ENCODE peak calls at places on chromosome 17, in four cellular contexts. I is GM12892, Q is stomach, B is Panc1. V is an unnamed sample.

GRCh38 chr17:39923836-39924690 is 3.3 kb downstream of the ORMDL3 start:
- DNase-seq in I (no peak), Q (no peak), B (no peak), V (no peak)

GRCh38 chr17:74373838-74374606 is 6.7 kb downstream of the GPR142 start:
- DNase-seq in I (no peak), Q (peak; percentile 42), B (no peak), V (no peak)

GRCh38 chr17:51398128-51398525 is 137.8 kb downstream of the UTP18 start:
- DNase-seq in I (no peak), Q (no peak), B (no peak), V (no peak)

GRCh38 chr17:41333836-41334235 is 16.8 kb downstream of the KRT33A start:
- DNase-seq in I (no peak), Q (no peak), B (no peak), V (no peak)

GRCh38 chr17:56593741-56594527 is 435 bp downstream of the NOG start:
- DNase-seq in I (peak; percentile 36), Q (peak; percentile 56), B (no peak), V (peak; percentile 40)

GRCh38 chr17:9837551-9838471 is 12.1 kb downstream of the GLP2R start:
- DNase-seq in I (no peak), Q (no peak), B (no peak), V (no peak)

GRCh38 chr17:38539386-38539785 is 66.4 kb downstream of the SRCIN1 start:
- DNase-seq in I (no peak), Q (no peak), B (no peak), V (no peak)

GRCh38 chr17:76897023-76897422 is 28.8 kb downstream of the MGAT5B start:
- DNase-seq in I (no peak), Q (no peak), B (no peak), V (no peak)

GRCh38 chr17:39852239-39852638 is 11.9 kb downstream of the IKZF3 start:
- DNase-seq in I (no peak), Q (no peak), B (no peak), V (no peak)

GRCh38 chr17:7704601-7705268 is at the start of gene EFNB3:
- DNase-seq in I (no peak), Q (no peak), B (no peak), V (no peak)
- TF ChIP-seq POLR2AphosphoS5 in I (no peak), Q (no peak), B (no peak), V (no peak)

GRCh38 chr17:79220715-79221291 is 146.2 kb downstream of the ENGASE start:
- DNase-seq in I (no peak), Q (no peak), B (no peak), V (no peak)
- TF ChIP-seq POLR2AphosphoS5 in I (no peak), Q (no peak), B (no peak), V (no peak)

DNA sequence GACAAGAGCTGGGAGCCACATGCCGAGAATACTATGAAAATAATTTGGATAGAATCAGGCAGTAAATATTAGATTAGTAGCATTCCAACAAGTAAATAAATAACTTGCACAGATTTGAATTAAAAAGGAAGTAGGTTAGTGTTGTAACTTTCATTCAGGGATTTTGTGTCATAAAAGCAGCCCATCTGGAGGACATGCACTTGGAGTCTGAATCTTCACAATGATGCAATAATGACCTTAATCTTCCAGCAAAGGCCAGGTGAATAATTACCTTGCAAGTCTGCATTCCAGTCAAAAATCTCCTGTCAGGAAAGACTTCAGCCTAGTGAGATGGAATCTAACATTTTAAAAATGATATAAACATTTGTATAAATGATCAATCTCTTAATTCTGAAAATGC is 518.1 kb downstream of the KCNJ2 start:
- DNase-seq in I (no peak), Q (no peak), B (no peak), V (no peak)
- TF ChIP-seq POLR2AphosphoS5 in I (no peak), Q (no peak), B (no peak), V (no peak)

DNA sequence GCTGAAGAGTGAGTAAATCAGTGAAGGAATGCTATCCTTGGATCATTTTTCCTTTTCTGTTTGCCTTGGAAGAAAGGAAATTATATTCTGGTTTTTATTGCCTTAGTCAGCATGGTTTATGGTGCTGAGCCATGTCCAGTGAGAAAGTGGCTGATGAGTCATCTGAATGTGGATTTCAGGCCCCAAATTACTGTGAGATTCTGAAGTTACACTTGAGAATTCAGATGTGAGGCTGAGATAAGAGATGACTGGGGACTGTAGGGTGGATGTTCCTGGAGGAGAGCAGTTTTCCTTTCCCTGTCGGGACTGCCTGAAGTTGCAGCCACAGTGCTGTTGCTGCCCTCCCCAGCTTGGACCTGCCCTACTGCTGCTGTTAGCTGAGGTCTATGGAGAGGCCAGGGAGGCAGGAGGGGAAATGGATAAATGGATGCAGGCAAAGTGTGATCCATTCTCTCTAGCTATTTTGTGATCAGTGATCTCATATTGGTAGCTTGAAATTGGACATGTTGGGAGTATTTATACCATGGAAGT is 4.2 kb upstream of the MAP3K14 start:
- DNase-seq in I (no peak), Q (no peak), B (peak; percentile 82), V (no peak)
- TF ChIP-seq POLR2AphosphoS5 in I (no peak), Q (no peak), B (peak; percentile 86), V (no peak)

GRCh38 chr17:49836111-49837030 is 11.5 kb downstream of the TAC4 start:
- DNase-seq in I (no peak), Q (peak; percentile 57), B (no peak), V (no peak)

GRCh38 chr17:49834118-49834743 is 13.6 kb downstream of the TAC4 start:
- DNase-seq in I (no peak), Q (no peak), B (no peak), V (no peak)

GRCh38 chr17:49830605-49831004 is 17.3 kb downstream of the TAC4 start:
- DNase-seq in I (no peak), Q (no peak), B (no peak), V (no peak)

GRCh38 chr17:49832840-49833599 is 14.8 kb downstream of the TAC4 start:
- DNase-seq in I (no peak), Q (no peak), B (no peak), V (no peak)

DNA sequence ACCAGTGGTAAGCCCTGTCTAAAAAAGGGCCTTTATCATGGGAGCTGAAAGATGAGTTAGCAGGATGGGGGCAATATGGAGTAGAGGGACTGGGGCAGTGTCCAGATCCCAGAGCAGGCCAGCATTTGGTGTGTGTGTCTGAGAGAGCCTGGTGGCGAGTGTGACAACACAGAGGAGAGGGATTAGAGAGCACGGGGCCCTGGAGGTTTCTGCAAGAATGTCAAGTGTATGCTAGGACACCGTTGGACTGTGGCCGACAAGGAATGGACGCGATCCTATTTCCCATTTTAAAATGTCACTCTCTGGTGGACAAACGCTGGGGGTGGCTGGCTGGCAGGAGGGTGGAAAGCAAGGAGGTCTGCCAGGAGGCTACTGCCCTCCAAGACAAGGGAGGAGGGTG is 12.4 kb downstream of the TAC4 start:
- DNase-seq in I (no peak), Q (no peak), B (no peak), V (no peak)
- TF ChIP-seq POLR2AphosphoS5 in I (no peak), Q (no peak), B (no peak), V (no peak)

GRCh38 chr17:57632294-57632693 is 112.8 kb downstream of the CCDC182 start:
- DNase-seq in I (no peak), Q (no peak), B (no peak), V (no peak)

GRCh38 chr17:57636985-57637667 is 108.0 kb downstream of the CCDC182 start:
- DNase-seq in I (no peak), Q (no peak), B (no peak), V (no peak)

GRCh38 chr17:57633236-57633635 is 111.9 kb downstream of the CCDC182 start:
- DNase-seq in I (no peak), Q (no peak), B (no peak), V (no peak)

GRCh38 chr17:57636274-57636673 is 108.8 kb downstream of the CCDC182 start:
- DNase-seq in I (no peak), Q (no peak), B (no peak), V (no peak)

GRCh38 chr17:57634713-57635465 is 110.2 kb downstream of the CCDC182 start:
- DNase-seq in I (no peak), Q (no peak), B (no peak), V (no peak)
- TF ChIP-seq POLR2AphosphoS5 in I (no peak), Q (no peak), B (no peak), V (no peak)

GRCh38 chr17:1474402-1475189 is 17.9 kb downstream of the MYO1C start:
- DNase-seq in I (peak; percentile 84), Q (no peak), B (no peak), V (no peak)
- TF ChIP-seq POLR2AphosphoS5 in I (peak; percentile 69), Q (no peak), B (no peak), V (no peak)

GRCh38 chr17:2211661-2212327 is 91.8 kb downstream of the SMG6 start:
- DNase-seq in I (no peak), Q (no peak), B (no peak), V (no peak)
- TF ChIP-seq POLR2AphosphoS5 in I (no peak), Q (no peak), B (no peak), V (no peak)

GRCh38 chr17:35872581-35872980 is 3.9 kb upstream of the HEATR9 start:
- DNase-seq in I (no peak), Q (no peak), B (no peak), V (no peak)

GRCh38 chr17:35879748-35880654 is at the start of gene CCL5:
- DNase-seq in I (peak; percentile 69), Q (no peak), B (no peak), V (peak; percentile 63)

GRCh38 chr17:35877345-35878029 is 2.7 kb downstream of the CCL5 start:
- DNase-seq in I (no peak), Q (no peak), B (no peak), V (no peak)

GRCh38 chr17:35875439-35876139 is 4.6 kb downstream of the CCL5 start:
- DNase-seq in I (no peak), Q (no peak), B (no peak), V (no peak)

GRCh38 chr17:35878361-35878760 is 1.8 kb downstream of the CCL5 start:
- DNase-seq in I (no peak), Q (no peak), B (no peak), V (no peak)
- TF ChIP-seq POLR2AphosphoS5 in I (no peak), Q (no peak), B (no peak), V (no peak)

DNA sequence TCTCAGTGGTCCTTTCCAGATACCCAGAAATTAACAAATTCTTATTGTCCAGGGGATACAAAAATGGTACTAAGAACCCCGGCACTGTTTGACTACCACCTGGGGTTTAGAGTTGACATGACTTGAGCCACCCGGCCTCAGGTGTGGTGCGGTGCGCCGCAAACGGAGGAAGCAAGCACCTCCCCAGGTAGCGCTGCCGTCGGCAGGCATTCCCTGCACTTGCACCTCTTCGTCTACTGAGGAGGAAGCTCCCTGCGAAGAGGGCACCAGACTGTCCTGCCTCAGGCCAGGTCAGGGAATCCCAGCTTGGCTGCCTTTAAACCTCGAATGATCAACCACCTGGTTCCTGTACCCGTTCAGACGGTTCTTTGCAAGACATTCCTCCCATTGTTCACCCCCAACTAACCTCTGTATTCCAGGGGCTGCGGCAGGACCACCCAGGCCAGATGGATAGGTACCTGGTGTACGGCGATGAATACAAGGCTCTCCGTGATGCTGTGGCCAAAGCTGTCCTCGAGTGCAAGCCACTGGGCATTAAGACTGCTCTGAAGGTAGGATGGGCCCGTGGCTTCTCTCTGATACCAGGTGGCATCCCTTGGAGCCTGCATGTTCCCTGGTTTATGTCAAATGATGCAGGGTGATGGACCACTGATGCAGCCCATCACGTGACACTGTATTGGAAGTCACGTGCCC is 40.8 kb upstream of the ENDOV start:
- DNase-seq in I (no peak), Q (no peak), B (no peak), V (no peak)
- TF ChIP-seq POLR2AphosphoS5 in I (no peak), Q (no peak), B (no peak), V (no peak)